ENCODE peak calls at places on chromosomes 6 and 20, in six cellular contexts. One of them, this sample, is unnamed.

GRCh38 chr6:16184129-16184528 is 54.3 kb upstream of the GMPR start:
- DNase-seq in HuH-7: no peak
- DNase-seq in GM19239: no peak
- DNase-seq in T-cell: no peak
- DNase-seq in GM12864: peak
- DNase-seq in GM12865: peak
- DNase-seq in this sample: no peak

GRCh38 chr6:170147832-170148708 is 142.8 kb downstream of the DLL1 start:
- DNase-seq in HuH-7: no peak
- DNase-seq in GM19239: peak
- DNase-seq in T-cell: peak
- DNase-seq in GM12864: no peak
- DNase-seq in GM12865: peak
- DNase-seq in this sample: peak

GRCh38 chr20:62772994-62773858 is 23.0 kb upstream of the MRGBP start:
- DNase-seq in HuH-7: no peak
- DNase-seq in GM19239: no peak
- DNase-seq in T-cell: no peak
- DNase-seq in GM12864: no peak
- DNase-seq in GM12865: no peak
- DNase-seq in this sample: no peak

GRCh38 chr6:109389650-109390274 is 7.5 kb upstream of the CD164 start:
- DNase-seq in HuH-7: no peak
- DNase-seq in GM19239: no peak
- DNase-seq in T-cell: no peak
- DNase-seq in GM12864: no peak
- DNase-seq in GM12865: no peak
- DNase-seq in this sample: no peak

GRCh38 chr6:112883095-112883494 is 536.0 kb downstream of the RFPL4B start:
- DNase-seq in HuH-7: no peak
- DNase-seq in GM19239: no peak
- DNase-seq in T-cell: no peak
- DNase-seq in GM12864: no peak
- DNase-seq in GM12865: no peak
- DNase-seq in this sample: no peak

GRCh38 chr6:149995235-149995750 is 30.0 kb downstream of the RAET1L start:
- DNase-seq in HuH-7: no peak
- DNase-seq in GM19239: no peak
- DNase-seq in T-cell: no peak
- DNase-seq in GM12864: no peak
- DNase-seq in GM12865: no peak
- DNase-seq in this sample: no peak

GRCh38 chr20:7856756-7857155 is 83.5 kb downstream of the HAO1 start:
- DNase-seq in HuH-7: no peak
- DNase-seq in GM19239: no peak
- DNase-seq in T-cell: no peak
- DNase-seq in GM12864: no peak
- DNase-seq in GM12865: no peak
- DNase-seq in this sample: no peak

GRCh38 chr6:99427988-99428387 is 2.9 kb upstream of the PNISR start:
- DNase-seq in HuH-7: no peak
- DNase-seq in GM19239: no peak
- DNase-seq in T-cell: no peak
- DNase-seq in GM12864: no peak
- DNase-seq in GM12865: no peak
- DNase-seq in this sample: no peak

GRCh38 chr6:108453601-108454157 is 107.0 kb upstream of the FOXO3 start:
- DNase-seq in HuH-7: no peak
- DNase-seq in GM19239: no peak
- DNase-seq in T-cell: no peak
- DNase-seq in GM12864: peak
- DNase-seq in GM12865: peak
- DNase-seq in this sample: no peak

GRCh38 chr6:11744753-11745152 is 33.9 kb downstream of the ADTRP start:
- DNase-seq in HuH-7: no peak
- DNase-seq in GM19239: no peak
- DNase-seq in T-cell: no peak
- DNase-seq in GM12864: no peak
- DNase-seq in GM12865: peak
- DNase-seq in this sample: no peak

GRCh38 chr6:44327096-44327495 is 13.9 kb upstream of the AARS2 start:
- DNase-seq in HuH-7: no peak
- DNase-seq in GM19239: no peak
- DNase-seq in T-cell: no peak
- DNase-seq in GM12864: no peak
- DNase-seq in GM12865: no peak
- DNase-seq in this sample: no peak

GRCh38 chr20:35952480-35953410 is 1.6 kb downstream of the SCAND1 start:
- DNase-seq in HuH-7: no peak
- DNase-seq in GM19239: no peak
- DNase-seq in T-cell: no peak
- DNase-seq in GM12864: no peak
- DNase-seq in GM12865: peak
- DNase-seq in this sample: no peak

GRCh38 chr6:155495011-155495768 is 39.6 kb upstream of the NOX3 start:
- DNase-seq in HuH-7: no peak
- DNase-seq in GM19239: no peak
- DNase-seq in T-cell: no peak
- DNase-seq in GM12864: no peak
- DNase-seq in GM12865: no peak
- DNase-seq in this sample: no peak

GRCh38 chr6:166999145-166999844 is at the start of gene CEP43:
- DNase-seq in HuH-7: peak
- DNase-seq in GM19239: peak
- DNase-seq in T-cell: peak
- DNase-seq in GM12864: peak
- DNase-seq in GM12865: peak
- DNase-seq in this sample: peak

GRCh38 chr20:51175724-51176123 is 152.8 kb upstream of the KCNG1 start:
- DNase-seq in HuH-7: no peak
- DNase-seq in GM19239: no peak
- DNase-seq in T-cell: no peak
- DNase-seq in GM12864: no peak
- DNase-seq in GM12865: no peak
- DNase-seq in this sample: no peak

GRCh38 chr6:37702314-37702713 is 4.6 kb upstream of the MDGA1 start:
- DNase-seq in HuH-7: no peak
- DNase-seq in GM19239: no peak
- DNase-seq in T-cell: no peak
- DNase-seq in GM12864: no peak
- DNase-seq in GM12865: no peak
- DNase-seq in this sample: no peak